ENCODE peak calls at places on chromosomes 7 and 10, in six cellular contexts. E is adipocyte; P is fibroblast of lung; C is ovary; A is CD4-positive, alpha-beta memory T cell; B is AG10803. N is an unnamed sample.

GRCh38 chr7:96188623-96188991 is 133.3 kb downstream of the SLC25A13 start:
- DNase-seq in E (peak), A (no peak), C (no peak), B (peak), P (peak), N (no peak)

GRCh38 chr10:113442340-113442739 is 110.5 kb upstream of the HABP2 start:
- DNase-seq in C (no peak), P (no peak), B (no peak), A (no peak), E (no peak), N (no peak)

GRCh38 chr7:33710608-33711007 is 194.7 kb upstream of the BMPER start:
- DNase-seq in E (no peak), C (no peak), B (peak), A (no peak), P (peak), N (no peak)

GRCh38 chr7:77454802-77455201 is 38.7 kb upstream of the GSAP start:
- DNase-seq in E (no peak), C (no peak), B (no peak), A (no peak), P (no peak), N (no peak)

GRCh38 chr7:30974605-30975256 is 11.0 kb downstream of the GHRHR start:
- DNase-seq in P (peak), E (peak), C (no peak), B (peak), A (no peak), N (peak)

GRCh38 chr7:43311694-43312093 is 199.2 kb downstream of the HECW1 start:
- DNase-seq in E (no peak), C (no peak), A (no peak), P (no peak), B (no peak), N (no peak)

GRCh38 chr10:63123963-63124362 is 9.2 kb upstream of the NRBF2 start:
- DNase-seq in C (no peak), B (peak), E (no peak), P (peak), A (no peak), N (no peak)

GRCh38 chr10:69360485-69361302 is 56.0 kb downstream of the TACR2 start:
- DNase-seq in B (peak), C (peak), A (no peak), E (peak), P (peak), N (peak)

GRCh38 chr10:44865289-44865671 is 45.9 kb upstream of the TMEM72 start:
- DNase-seq in A (no peak), C (no peak), B (no peak), E (no peak), P (no peak), N (peak)

DNA sequence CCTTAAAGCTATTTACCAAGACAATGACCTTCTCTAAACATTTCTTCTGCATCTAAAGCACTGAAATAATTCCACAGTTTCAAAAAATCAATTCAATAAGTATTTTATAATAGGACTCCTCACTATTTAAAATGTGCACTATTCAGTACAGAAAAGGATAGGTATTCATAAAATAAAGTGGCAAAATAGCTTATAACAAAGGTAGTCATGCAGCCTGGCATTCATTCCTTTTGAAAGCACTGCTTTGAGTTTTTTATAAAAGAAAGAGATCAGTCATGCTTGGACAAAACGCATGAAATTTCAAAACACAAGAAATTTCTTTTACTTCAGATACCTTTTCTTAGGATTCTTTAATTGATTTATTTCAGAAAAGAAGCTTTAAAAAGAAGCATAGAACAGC is 689.7 kb upstream of the PHF14 start:
- DNase-seq in E (no peak), P (no peak), A (no peak), C (no peak), B (no peak), N (no peak)
- H3K4me3 ChIP-seq in E (no peak), P (no peak), A (no peak), C (no peak), B (no peak), N (no peak)

DNA sequence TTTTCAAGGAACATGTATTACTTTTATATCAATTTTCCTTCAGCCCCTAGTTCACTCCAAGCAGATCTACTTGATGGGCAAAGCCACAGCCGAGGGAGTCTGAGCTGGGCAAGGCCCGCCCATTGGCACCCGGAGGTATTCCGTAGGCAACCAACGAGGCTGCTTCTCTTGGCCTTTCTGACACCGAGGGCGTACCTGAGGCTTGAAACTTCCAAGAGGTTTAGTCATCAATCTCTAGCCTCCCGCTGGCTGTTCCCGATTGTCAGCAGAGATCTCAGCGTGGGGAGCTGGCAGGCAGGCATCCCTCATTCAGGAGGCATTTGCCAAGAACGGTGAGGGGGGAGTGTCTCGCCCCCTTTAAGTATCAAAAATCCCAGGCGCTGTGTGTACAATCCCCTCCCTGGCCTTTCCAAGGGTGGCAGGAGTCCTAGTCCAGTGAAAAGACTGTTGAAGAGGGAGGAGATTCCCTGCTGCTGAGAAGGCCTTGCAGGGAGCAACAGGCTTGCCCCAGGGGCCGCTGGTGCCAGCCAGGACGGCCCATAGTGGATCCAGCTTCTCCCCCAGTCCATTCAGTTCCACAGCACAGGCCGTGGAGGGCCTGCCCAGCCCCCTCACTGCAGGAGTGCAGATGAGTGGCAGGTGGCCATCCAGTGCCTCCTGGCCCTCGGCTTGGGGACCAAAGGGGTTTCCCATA is 39.8 kb downstream of the OAT start:
- DNase-seq in C (no peak), E (no peak), A (no peak), P (peak), B (no peak), N (no peak)
- H3K4me3 ChIP-seq in C (no peak), E (no peak), A (no peak), P (no peak), B (no peak), N (no peak)

DNA sequence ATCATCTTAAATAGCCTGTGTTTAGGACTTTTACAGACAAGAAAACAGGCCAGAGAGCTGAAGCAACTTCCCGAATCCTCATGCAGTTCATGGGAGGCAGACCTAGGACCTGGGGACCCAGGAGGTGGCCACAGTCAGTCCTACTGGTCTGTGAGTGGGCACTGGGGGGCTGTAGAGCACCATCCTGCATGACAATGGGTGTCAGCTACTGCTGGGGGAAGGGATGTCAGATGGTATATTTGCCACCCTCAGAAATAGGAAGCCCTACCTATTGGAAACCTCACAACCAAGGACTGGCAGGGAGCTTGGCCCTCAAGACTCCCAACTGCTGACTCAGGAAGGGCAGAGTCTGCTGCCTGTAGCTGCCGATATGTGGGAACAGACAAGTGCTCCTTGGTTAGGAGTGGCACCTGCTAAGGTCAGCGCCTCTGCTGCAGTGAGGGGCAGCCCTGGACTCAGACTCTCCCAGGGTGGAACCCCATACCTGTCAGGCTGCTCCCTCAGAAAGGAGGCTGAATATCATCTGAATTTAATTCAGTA is 29.7 kb downstream of the OGDH start:
- DNase-seq in P (no peak), E (no peak), A (no peak), C (no peak), B (no peak), N (no peak)
- H3K4me3 ChIP-seq in P (no peak), E (no peak), A (no peak), C (no peak), B (no peak), N (no peak)

GRCh38 chr7:150448789-150449147 is 1.7 kb upstream of the GIMAP8 start:
- DNase-seq in P (peak), E (peak), C (peak), A (peak), B (peak), N (peak)

GRCh38 chr7:150449206-150449956 is 1.0 kb upstream of the GIMAP8 start:
- DNase-seq in C (no peak), E (no peak), A (peak), B (no peak), P (no peak), N (no peak)

GRCh38 chr7:150451097-150451793 is 815 bp downstream of the GIMAP8 start:
- DNase-seq in B (no peak), C (no peak), A (peak), E (no peak), P (no peak), N (no peak)

GRCh38 chr7:150451833-150452431 is 1.5 kb downstream of the GIMAP8 start:
- DNase-seq in P (no peak), C (no peak), B (peak), A (peak), E (no peak), N (peak)

GRCh38 chr7:150450491-150450992 is at the start of gene GIMAP8:
- DNase-seq in A (peak), B (no peak), C (no peak), P (no peak), E (no peak), N (peak)
- H3K4me3 ChIP-seq in A (peak), B (no peak), C (peak), P (no peak), E (no peak), N (no peak)